ENCODE peak calls at places on chromosomes 7 and 10, in eight cellular contexts. F, K, C, X, O, V, Q and U are unnamed samples.

GRCh38 chr7:43314379-43315158 is 202.1 kb downstream of the HECW1 start:
- DNase-seq in Q (no peak), O (no peak), X (peak; percentile 55), F (no peak), K (no peak), C (no peak), V (no peak), U (no peak)

GRCh38 chr7:34991938-34992840 is 45.1 kb downstream of the DPY19L1 start:
- DNase-seq in F (no peak), Q (no peak), O (peak; percentile 70), X (peak; percentile 59), V (peak; percentile 60), K (no peak), C (peak; percentile 38), U (no peak)

GRCh38 chr10:25501912-25502311 is 327.1 kb downstream of the GPR158 start:
- DNase-seq in K (no peak), X (no peak), F (no peak), O (no peak), Q (no peak), C (no peak), V (no peak), U (no peak)

GRCh38 chr10:58511765-58512469 is 755 bp upstream of the BICC1 start:
- DNase-seq in C (peak; percentile 24), O (peak; percentile 43), Q (no peak), F (peak; percentile 50), X (no peak), K (no peak), V (no peak), U (no peak)

GRCh38 chr10:84004206-84004605 is 135.1 kb upstream of the GHITM start:
- DNase-seq in C (no peak), Q (no peak), F (peak; percentile 41), K (no peak), O (no peak), V (no peak), X (no peak), U (no peak)

GRCh38 chr10:26334932-26335573 is 103.1 kb upstream of the APBB1IP start:
- DNase-seq in X (peak; percentile 89), C (peak; percentile 62), V (peak; percentile 55), F (peak; percentile 45), Q (peak; percentile 60), O (peak; percentile 6), K (no peak), U (no peak)

GRCh38 chr10:72567421-72567820 is 58.5 kb downstream of the MICU1 start:
- DNase-seq in Q (peak; percentile 67), O (peak; percentile 28), X (no peak), V (peak; percentile 43), C (peak; percentile 75), K (no peak), F (no peak), U (no peak)

GRCh38 chr7:15389073-15389472 is 172.7 kb downstream of the AGMO start:
- DNase-seq in K (no peak), O (no peak), F (no peak), C (no peak), V (no peak), X (no peak), Q (no peak), U (no peak)

GRCh38 chr7:55432937-55433784 is 68.0 kb downstream of the LANCL2 start:
- DNase-seq in F (no peak), V (peak; percentile 51), O (peak; percentile 59), X (peak; percentile 65), Q (peak; percentile 42), C (peak; percentile 73), K (no peak), U (peak; percentile 69)

GRCh38 chr7:101933028-101933427 is 115.6 kb downstream of the CUX1 start:
- DNase-seq in X (no peak), K (no peak), C (no peak), Q (no peak), O (no peak), V (no peak), F (no peak), U (no peak)

GRCh38 chr7:7209412-7210050 is 27.2 kb downstream of the C1GALT1 start:
- DNase-seq in V (no peak), C (no peak), F (no peak), Q (no peak), X (no peak), K (no peak), O (no peak), U (no peak)

GRCh38 chr7:99562832-99563231 is 4.4 kb downstream of the ZNF655 start:
- DNase-seq in Q (peak; percentile 99), X (no peak), O (peak; percentile 100), K (peak; percentile 96), F (peak; percentile 31), V (peak; percentile 98), C (peak; percentile 98), U (no peak)

GRCh38 chr7:157513162-157513621 is 176.4 kb downstream of the DNAJB6 start:
- DNase-seq in O (no peak), X (no peak), C (no peak), V (no peak), F (no peak), Q (no peak), K (no peak), U (no peak)

GRCh38 chr10:84352251-84352842 is 24.0 kb downstream of the CCSER2 start:
- DNase-seq in F (peak; percentile 80), C (peak; percentile 77), K (no peak), Q (no peak), V (peak; percentile 62), O (peak; percentile 72), X (peak; percentile 66), U (no peak)

GRCh38 chr7:111853231-111853990 is 291.1 kb upstream of the IMMP2L start:
- DNase-seq in V (no peak), X (peak; percentile 19), K (no peak), F (no peak), O (no peak), C (no peak), Q (no peak), U (no peak)
- TF ChIP-seq CTCF in V (peak; percentile 33), X (peak; percentile 16), K (peak; percentile 23), F (no peak), O (peak; percentile 13), C (peak; percentile 13), Q (peak; percentile 32), U (peak; percentile 24)

DNA sequence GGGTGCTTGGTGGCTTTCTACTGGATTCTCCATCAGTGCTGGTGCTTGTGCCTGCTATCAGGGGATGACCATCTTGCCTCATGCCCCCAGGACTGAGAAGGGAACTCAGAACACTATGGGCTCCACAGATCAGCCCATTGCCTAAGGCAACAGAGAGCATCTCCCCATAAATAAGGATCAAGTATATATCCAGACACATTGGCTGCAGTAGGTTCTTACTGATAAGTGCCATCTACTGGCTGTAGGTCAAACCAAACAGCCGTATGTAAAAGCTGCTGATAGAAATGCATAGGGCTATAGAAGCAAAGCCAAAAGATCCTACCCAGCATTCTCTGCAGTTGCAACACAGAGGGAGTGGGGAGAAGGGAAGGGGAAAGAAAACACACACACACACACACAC is 153.7 kb downstream of the CDK14 start:
- DNase-seq in Q (no peak), X (peak; percentile 50), V (no peak), F (no peak), C (peak; percentile 37), O (peak; percentile 33), K (no peak), U (no peak)
- TF ChIP-seq CTCF in Q (peak; percentile 35), X (peak; percentile 20), V (peak; percentile 34), F (no peak), C (peak; percentile 34), O (peak; percentile 30), K (peak; percentile 39), U (no peak)

DNA sequence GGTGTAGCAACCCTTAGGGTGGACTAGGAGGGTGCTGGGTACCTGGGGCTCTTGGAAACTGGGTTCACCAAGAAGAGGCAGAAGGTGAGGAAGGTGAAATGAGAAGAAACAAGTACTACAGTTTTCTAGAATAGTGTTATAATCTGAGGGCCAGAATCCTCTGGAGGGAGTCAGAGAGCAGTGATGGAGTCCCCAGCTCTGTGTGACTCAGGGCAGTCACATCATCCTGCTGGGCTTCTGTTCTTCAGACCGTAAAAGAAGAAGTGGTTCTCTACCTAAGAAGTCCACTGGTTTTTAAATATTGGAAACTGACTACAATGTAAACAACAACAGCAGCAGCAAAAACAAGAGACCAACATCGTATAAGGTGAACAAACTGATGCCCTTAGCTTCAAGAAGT is 197.3 kb downstream of the PRPF18 start:
- DNase-seq in K (no peak), Q (no peak), C (peak; percentile 41), O (peak; percentile 64), V (no peak), F (no peak), X (peak; percentile 64), U (no peak)
- TF ChIP-seq CTCF in K (peak; percentile 32), Q (peak; percentile 59), C (peak; percentile 37), O (peak; percentile 54), V (peak; percentile 22), F (no peak), X (peak; percentile 32), U (no peak)

DNA sequence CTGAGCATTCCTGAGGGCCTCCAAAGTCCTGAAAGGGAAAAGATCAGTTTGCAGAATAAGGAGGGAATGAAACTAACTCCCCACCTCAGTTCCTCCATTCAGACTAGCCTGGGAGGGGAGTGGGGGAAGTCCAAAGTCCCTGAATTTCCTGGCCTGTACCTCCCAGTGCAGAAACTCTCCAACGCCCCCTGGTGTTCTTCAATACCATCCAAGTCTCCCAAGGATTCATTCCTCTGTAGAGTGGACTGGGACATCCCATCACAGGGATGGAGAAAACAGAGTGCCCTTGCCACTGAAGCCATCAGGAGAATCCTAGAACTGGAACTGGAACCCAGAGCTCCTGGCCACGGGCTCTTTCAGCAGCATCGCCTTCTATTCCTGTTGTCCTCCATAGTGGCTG is 1.6 kb upstream of the COL13A1 start:
- DNase-seq in K (peak; percentile 57), C (peak; percentile 67), X (peak; percentile 24), O (peak; percentile 75), Q (no peak), F (peak; percentile 62), V (peak; percentile 76), U (no peak)
- TF ChIP-seq CTCF in K (peak; percentile 94), C (peak; percentile 78), X (peak; percentile 55), O (peak; percentile 86), Q (peak; percentile 92), F (peak; percentile 50), V (peak; percentile 85), U (peak; percentile 47)